ENCODE peak calls at places on chromosomes 4 and X, in four cellular contexts. S is adrenal gland, F is A549, P is upper lobe of left lung. R is an unnamed sample.

GRCh38 chr4:110550260-110550659 is 72.6 kb downstream of the PITX2 start:
- DNase-seq in S (no peak), F (no peak), P (no peak), R (no peak)

GRCh38 chr4:152738812-152739211 is 40.7 kb downstream of the TIGD4 start:
- DNase-seq in S (no peak), F (no peak), P (no peak), R (no peak)

GRCh38 chrX:80747832-80748231 is 61.8 kb downstream of the BRWD3 start:
- DNase-seq in S (no peak), F (no peak), P (no peak), R (no peak)

GRCh38 chr4:165814256-165815010 is 58.6 kb upstream of the TLL1 start:
- DNase-seq in S (no peak), F (no peak), P (no peak), R (no peak)

GRCh38 chrX:1673337-1673736 is 58.5 kb downstream of the ASMT start:
- DNase-seq in S (peak), F (peak), P (no peak), R (no peak)

GRCh38 chrX:84170931-84171330 is 17.1 kb downstream of the RPS6KA6 start:
- DNase-seq in S (no peak), F (no peak), P (no peak), R (no peak)

GRCh38 chr4:145279122-145279960 is 99.0 kb upstream of the OTUD4 start:
- DNase-seq in S (no peak), F (no peak), P (no peak), R (no peak)

GRCh38 chr4:36392049-36392448 is 110.6 kb downstream of the DTHD1 start:
- DNase-seq in S (no peak), F (no peak), P (no peak), R (no peak)

GRCh38 chrX:11770320-11770719 is 12.3 kb downstream of the MSL3 start:
- DNase-seq in S (peak), F (peak), P (no peak), R (no peak)

GRCh38 chr4:136319789-136320470 is 1212.4 kb downstream of the PCDH18 start:
- DNase-seq in S (no peak), F (peak), P (no peak), R (no peak)

GRCh38 chr4:55725057-55725456 is 89.0 kb upstream of the NMU start:
- DNase-seq in S (no peak), F (no peak), P (no peak), R (no peak)

GRCh38 chr4:78320353-78320935 is 231.1 kb upstream of the ANXA3 start:
- DNase-seq in S (no peak), F (no peak), P (no peak), R (no peak)

GRCh38 chr4:40194602-40195161 is 2.1 kb upstream of the RHOH start:
- DNase-seq in S (no peak), F (no peak), P (no peak), R (no peak)

GRCh38 chrX:73964607-73965006 is 339.4 kb upstream of the ZCCHC13 start:
- DNase-seq in S (no peak), F (no peak), P (no peak), R (no peak)

GRCh38 chr4:85777908-85778808 is 303.2 kb downstream of the ARHGAP24 start:
- DNase-seq in S (no peak), F (no peak), P (no peak), R (no peak)
- H3K4me3 ChIP-seq in S (no peak), F (peak), P (peak), R (no peak)

GRCh38 chr4:169286562-169287301 is 16.0 kb upstream of the SH3RF1 start:
- DNase-seq in S (no peak), F (no peak), P (no peak), R (no peak)
- TF ChIP-seq CTCF in S (no peak), F (no peak), P (no peak), R (no peak)

GRCh38 chrX:118724775-118725174 is 2.6 kb upstream of the IL13RA1 start:
- DNase-seq in S (no peak), F (peak), P (no peak), R (no peak)

GRCh38 chrX:118727686-118728339 is 407 bp downstream of the IL13RA1 start:
- DNase-seq in S (peak), F (no peak), P (peak), R (no peak)

GRCh38 chrX:118724352-118724751 is 3.1 kb upstream of the IL13RA1 start:
- DNase-seq in S (no peak), F (no peak), P (no peak), R (no peak)

GRCh38 chrX:118729043-118729652 is 1.7 kb downstream of the IL13RA1 start:
- DNase-seq in S (no peak), F (no peak), P (no peak), R (no peak)

GRCh38 chrX:118726887-118727685 is at the start of gene IL13RA1:
- DNase-seq in S (peak), F (peak), P (peak), R (peak)
- TF ChIP-seq POLR2A in S (peak), F (peak), P (peak), R (no peak)

GRCh38 chr4:176359590-176359989 is 39.8 kb downstream of the SPCS3 start:
- DNase-seq in S (no peak), F (no peak), P (no peak), R (no peak)

GRCh38 chr4:176357359-176358082 is 37.8 kb downstream of the SPCS3 start:
- DNase-seq in S (no peak), F (no peak), P (no peak), R (no peak)

GRCh38 chr4:176358083-176358469 is 38.3 kb downstream of the SPCS3 start:
- DNase-seq in S (no peak), F (no peak), P (no peak), R (no peak)

GRCh38 chr4:176350671-176351070 is 30.9 kb downstream of the SPCS3 start:
- DNase-seq in S (no peak), F (no peak), P (peak), R (no peak)

DNA sequence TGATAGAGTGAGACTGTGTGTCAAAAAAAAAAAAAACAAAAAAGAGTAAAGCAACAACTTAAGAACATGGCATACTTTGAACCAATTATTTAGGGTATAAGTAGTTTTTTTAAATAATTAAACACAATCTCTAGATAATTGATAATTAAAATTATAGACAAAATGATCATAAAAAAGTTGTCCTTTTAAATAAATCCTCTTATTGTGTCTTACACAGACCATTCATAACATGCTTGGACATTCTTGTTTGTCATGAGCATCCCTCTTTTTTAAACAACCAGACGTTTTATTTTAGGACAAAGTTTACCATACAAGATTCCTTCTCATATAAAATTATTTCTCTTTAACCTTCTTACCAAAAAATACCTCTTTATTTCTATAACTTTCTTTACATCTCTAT is 35.1 kb downstream of the SPCS3 start:
- DNase-seq in S (no peak), F (no peak), P (no peak), R (no peak)
- H3K4me3 ChIP-seq in S (no peak), F (no peak), P (no peak), R (no peak)

GRCh38 chr4:171281359-171281758 is 531.8 kb upstream of the GALNTL6 start:
- DNase-seq in S (no peak), F (no peak), P (no peak), R (no peak)
- TF ChIP-seq CTCF in S (no peak), F (no peak), P (no peak), R (no peak)

GRCh38 chrX:9466115-9466495 is 1.2 kb downstream of the TBL1X start:
- DNase-seq in S (peak), F (peak), P (peak), R (peak)
- TF ChIP-seq POLR2A in S (no peak), F (no peak), P (no peak), R (no peak)

GRCh38 chr4:7842384-7843279 is 97.0 kb downstream of the AFAP1 start:
- DNase-seq in S (peak), F (peak), P (peak), R (peak)
- H3K4me3 ChIP-seq in S (no peak), F (no peak), P (no peak), R (no peak)

GRCh38 chr4:1239141-1239948 is 9.6 kb downstream of the CTBP1 start:
- DNase-seq in S (peak), F (no peak), P (peak), R (no peak)

GRCh38 chr4:1240721-1241465 is 8.0 kb downstream of the CTBP1 start:
- DNase-seq in S (no peak), F (no peak), P (peak), R (peak)

GRCh38 chr4:1239949-1240305 is 9.0 kb downstream of the CTBP1 start:
- DNase-seq in S (no peak), F (no peak), P (peak), R (peak)

GRCh38 chr4:1237981-1238675 is 10.8 kb downstream of the CTBP1 start:
- DNase-seq in S (peak), F (no peak), P (peak), R (peak)

DNA sequence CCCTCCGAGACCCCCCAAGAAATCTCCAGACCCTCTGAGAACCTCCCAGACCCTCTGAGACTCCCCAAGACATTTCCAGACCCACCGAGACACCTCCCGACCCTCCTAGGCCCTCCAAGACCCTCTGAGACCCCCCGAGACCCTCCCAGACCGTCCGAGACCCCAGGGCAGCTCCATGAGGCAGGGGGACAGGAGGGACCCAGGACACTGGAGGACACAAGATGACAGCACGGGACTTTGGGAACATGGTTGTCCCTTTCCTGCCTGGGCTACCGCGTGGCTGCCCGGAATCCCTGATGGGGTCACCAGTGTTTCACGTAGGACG is 10.3 kb downstream of the CTBP1 start:
- DNase-seq in S (no peak), F (no peak), P (no peak), R (peak)
- TF ChIP-seq CTCF in S (no peak), F (no peak), P (no peak), R (no peak)

GRCh38 chrX:154436290-154436596 is 711 bp upstream of the GDI1 start:
- DNase-seq in S (no peak), F (no peak), P (no peak), R (no peak)

GRCh38 chrX:154437398-154437752 is 421 bp downstream of the GDI1 start:
- DNase-seq in S (no peak), F (no peak), P (no peak), R (no peak)

GRCh38 chrX:154435171-154435733 is 1.7 kb upstream of the GDI1 start:
- DNase-seq in S (no peak), F (no peak), P (no peak), R (no peak)

GRCh38 chrX:154437971-154438893 is 1.3 kb downstream of the GDI1 start:
- DNase-seq in S (no peak), F (no peak), P (no peak), R (no peak)

GRCh38 chrX:154436597-154437397 is at the start of gene GDI1:
- DNase-seq in S (no peak), F (peak), P (peak), R (no peak)
- TF ChIP-seq POLR2A in S (peak), F (peak), P (no peak), R (no peak)